ENCODE peak calls at places on chromosomes 11 and 22, in ten cellular contexts. S is MM.1S; I is stimulated activated CD4-positive, alpha-beta T cell treated with anti-CD3 and anti-CD28 coated beads, Interleukin-15, amount 100 ng/mL, for 24 hours; W is substantia nigra; A is GM19239; C is endothelial cell; U is lower lobe of right lung; Z is spleen; K is SJSA1; X is AG10803. P is an unnamed sample.

GRCh38 chr11:44634401-44635281 is 69.2 kb downstream of the CD82 start:
- DNase-seq in S (no peak), I (no peak), W (peak; percentile 81), A (no peak), C (no peak), U (no peak), Z (peak; percentile 76), K (peak; percentile 86), X (peak; percentile 30), P (peak; percentile 60)

GRCh38 chr22:44671742-44672141 is 30.3 kb upstream of the PRR5 start:
- DNase-seq in S (no peak), I (no peak), W (no peak), A (no peak), C (no peak), U (no peak), Z (no peak), K (no peak), X (peak; percentile 45), P (peak; percentile 43)

GRCh38 chr11:117376517-117376916 is 48.9 kb downstream of the CEP164 start:
- DNase-seq in S (no peak), I (no peak), W (no peak), A (no peak), C (no peak), U (no peak), Z (no peak), K (no peak), X (no peak), P (no peak)

GRCh38 chr11:117187007-117187406 is 8.5 kb downstream of the SIDT2 start:
- DNase-seq in S (no peak), I (no peak), W (no peak), A (no peak), C (no peak), U (peak; percentile 40), Z (no peak), K (peak; percentile 5), X (no peak), P (no peak)

GRCh38 chr11:3867209-3868071 is 12.0 kb downstream of the STIM1 start:
- DNase-seq in S (peak; percentile 75), I (peak; percentile 34), W (no peak), A (no peak), C (no peak), U (no peak), Z (no peak), K (no peak), X (peak; percentile 55), P (peak; percentile 48)

GRCh38 chr11:68331338-68331947 is 19.1 kb downstream of the LRP5 start:
- DNase-seq in S (no peak), I (no peak), W (no peak), A (no peak), C (no peak), U (no peak), Z (no peak), K (no peak), X (no peak), P (no peak)

GRCh38 chr11:119420631-119421030 is 2.3 kb downstream of the THY1 start:
- DNase-seq in S (no peak), I (no peak), W (no peak), A (no peak), C (no peak), U (no peak), Z (no peak), K (no peak), X (no peak), P (no peak)

GRCh38 chr11:60813324-60813723 is 28.2 kb downstream of the MS4A10 start:
- DNase-seq in S (no peak), I (no peak), W (no peak), A (no peak), C (no peak), U (no peak), Z (no peak), K (no peak), X (no peak), P (no peak)

GRCh38 chr22:23216331-23217170 is 36.2 kb downstream of the BCR start:
- DNase-seq in S (no peak), I (peak; percentile 70), W (no peak), A (no peak), C (no peak), U (peak; percentile 48), Z (peak; percentile 77), K (no peak), X (no peak), P (no peak)

GRCh38 chr11:96263361-96263763 is 79.6 kb downstream of the MAML2 start:
- DNase-seq in S (no peak), I (no peak), W (no peak), A (no peak), C (no peak), U (no peak), Z (no peak), K (no peak), X (peak; percentile 89), P (peak; percentile 84)

GRCh38 chr22:47322854-47323253 is 560.4 kb downstream of the TBC1D22A start:
- DNase-seq in S (no peak), I (no peak), W (no peak), A (no peak), C (no peak), U (no peak), Z (no peak), K (no peak), X (no peak), P (no peak)